ENCODE peak calls at places on chromosomes 6 and 20, in ten cellular contexts. G is effector memory CD4-positive, alpha-beta T cell; X is HTR-8/SVneo; T is NCI-H345; L is B cell; H is nucleus accumbens; Y is fibroblast of lung; U is GM13977; M is AG09319; K is left ventricle myocardium inferior. I is an unnamed sample.

GRCh38 chr6:72042088-72042487 is 155.7 kb downstream of the RIMS1 start:
- DNase-seq in X (no peak), Y (no peak), G (no peak), H (no peak), K (no peak), T (no peak), U (no peak), M (no peak), L (no peak), I (no peak)

GRCh38 chr6:22622390-22622789 is 53.0 kb downstream of the HDGFL1 start:
- DNase-seq in H (no peak), L (no peak), G (no peak), M (no peak), K (no peak), U (no peak), Y (no peak), X (no peak), T (no peak), I (no peak)

GRCh38 chr6:33123732-33124524 is 48.1 kb downstream of the HLA-DPB1 start:
- DNase-seq in K (no peak), T (no peak), X (peak), H (no peak), G (no peak), L (peak), M (no peak), Y (peak), U (no peak), I (no peak)

GRCh38 chr6:44156494-44157151 is 2.0 kb upstream of the CAPN11 start:
- DNase-seq in T (no peak), L (no peak), X (no peak), K (no peak), H (no peak), U (no peak), G (no peak), M (no peak), Y (no peak), I (no peak)

GRCh38 chr20:50242863-50243609 is 52.4 kb downstream of the CEBPB start:
- DNase-seq in L (no peak), M (no peak), T (peak), H (peak), G (no peak), Y (peak), K (no peak), U (no peak), X (no peak), I (no peak)

GRCh38 chr20:24485981-24486380 is 16.6 kb downstream of the SYNDIG1 start:
- DNase-seq in Y (no peak), M (no peak), G (no peak), T (no peak), H (no peak), U (no peak), X (no peak), K (no peak), L (no peak), I (no peak)

GRCh38 chr6:1614767-1615650 is 5.3 kb downstream of the FOXC1 start:
- DNase-seq in M (no peak), X (no peak), L (peak), U (peak), Y (no peak), G (no peak), H (no peak), T (no peak), K (no peak), I (no peak)

GRCh38 chr20:62704341-62704948 is 4.2 kb upstream of the NTSR1 start:
- DNase-seq in L (no peak), X (peak), Y (peak), T (peak), K (peak), U (no peak), M (peak), H (no peak), G (no peak), I (no peak)

GRCh38 chr6:127992144-127992543 is 91.3 kb upstream of the THEMIS start:
- DNase-seq in X (no peak), M (no peak), L (no peak), K (no peak), T (no peak), Y (no peak), H (no peak), U (no peak), G (no peak), I (no peak)

GRCh38 chr6:36911946-36912555 is 26.3 kb downstream of the C6orf89 start:
- DNase-seq in K (no peak), X (no peak), M (no peak), T (no peak), G (peak), Y (no peak), L (peak), H (no peak), U (no peak), I (peak)

GRCh38 chr6:75524322-75524972 is 30.8 kb upstream of the FILIP1 start:
- DNase-seq in T (no peak), G (no peak), Y (peak), U (no peak), H (no peak), X (peak), M (peak), K (no peak), L (no peak), I (no peak)

GRCh38 chr6:142915129-142915697 is 29.8 kb downstream of the HIVEP2 start:
- DNase-seq in L (no peak), U (no peak), Y (no peak), G (no peak), M (no peak), H (no peak), X (no peak), K (no peak), T (no peak), I (no peak)

GRCh38 chr20:63129376-63129965 is 86.5 kb downstream of the YTHDF1 start:
- DNase-seq in G (no peak), K (no peak), H (no peak), T (no peak), M (no peak), X (no peak), L (no peak), Y (no peak), U (no peak), I (no peak)

GRCh38 chr6:35425284-35425683 is 26.9 kb upstream of the FANCE start:
- DNase-seq in M (peak), Y (peak), X (peak), K (no peak), T (no peak), U (no peak), H (no peak), L (no peak), G (no peak), I (no peak)

GRCh38 chr6:132648828-132649227 is 10.2 kb downstream of the TAAR1 start:
- DNase-seq in U (no peak), X (no peak), M (no peak), H (no peak), K (no peak), L (no peak), G (no peak), Y (no peak), T (no peak), I (no peak)

GRCh38 chr6:14912226-14912625 is 333.6 kb upstream of the JARID2 start:
- DNase-seq in M (no peak), K (no peak), H (no peak), X (no peak), G (no peak), Y (no peak), T (no peak), L (no peak), U (no peak), I (no peak)

GRCh38 chr6:138240476-138241245 is 22.4 kb upstream of the PBOV1 start:
- DNase-seq in X (peak), M (no peak), U (no peak), K (no peak), H (no peak), T (no peak), G (no peak), L (no peak), Y (peak), I (no peak)

GRCh38 chr6:47434372-47435253 is 43.0 kb upstream of the CD2AP start:
- DNase-seq in T (no peak), L (no peak), X (no peak), K (no peak), H (no peak), G (no peak), U (no peak), M (no peak), Y (no peak), I (no peak)

GRCh38 chr6:25053875-25054371 is 118.2 kb upstream of the RIPOR2 start:
- DNase-seq in L (peak), T (no peak), G (no peak), Y (peak), K (no peak), M (peak), H (no peak), U (peak), X (no peak), I (no peak)

GRCh38 chr20:2751868-2752630 is 48.4 kb downstream of the CPXM1 start:
- DNase-seq in Y (no peak), X (no peak), L (peak), T (peak), U (peak), G (peak), H (no peak), M (no peak), K (no peak), I (peak)

GRCh38 chr20:23446505-23446904 is 6.2 kb downstream of the CST11 start:
- DNase-seq in H (peak), K (peak), T (no peak), Y (peak), X (peak), L (no peak), M (no peak), U (peak), G (no peak), I (no peak)

GRCh38 chr6:154457881-154458284 is 52.6 kb downstream of the CNKSR3 start:
- DNase-seq in Y (no peak), T (peak), K (no peak), L (no peak), M (no peak), G (no peak), X (no peak), H (no peak), U (no peak), I (no peak)

GRCh38 chr20:10524643-10525042 is 89.5 kb downstream of the SLX4IP start:
- DNase-seq in T (peak), X (no peak), U (no peak), M (no peak), L (no peak), Y (peak), H (no peak), K (no peak), G (no peak), I (no peak)

GRCh38 chr6:168450921-168451320 is 9.9 kb downstream of the SMOC2 start:
- DNase-seq in T (peak), H (no peak), G (no peak), M (no peak), L (no peak), Y (no peak), U (no peak), K (no peak), X (no peak), I (no peak)

GRCh38 chr20:51131806-51132205 is 108.9 kb upstream of the KCNG1 start:
- DNase-seq in L (no peak), G (no peak), M (no peak), X (no peak), H (no peak), K (no peak), T (no peak), U (no peak), Y (no peak), I (no peak)

GRCh38 chr6:55977959-55978358 is 102.6 kb upstream of the BMP5 start:
- DNase-seq in L (no peak), K (no peak), U (no peak), H (no peak), X (no peak), T (no peak), G (no peak), Y (no peak), M (no peak), I (no peak)

GRCh38 chr6:46054531-46054930 is 38.9 kb upstream of the CLIC5 start:
- DNase-seq in H (no peak), L (no peak), K (no peak), X (no peak), Y (no peak), M (no peak), T (no peak), U (no peak), G (no peak), I (no peak)

GRCh38 chr6:167543602-167544506 is 219.0 kb downstream of the TTLL2 start:
- DNase-seq in U (no peak), H (no peak), T (no peak), X (no peak), L (no peak), K (peak), Y (peak), G (no peak), M (no peak), I (no peak)

GRCh38 chr6:124792386-124792785 is 169.9 kb upstream of the RNF217 start:
- DNase-seq in H (no peak), L (no peak), Y (peak), X (no peak), K (no peak), M (no peak), U (no peak), G (no peak), T (peak), I (no peak)

GRCh38 chr6:43860285-43860684 is 90.3 kb downstream of the VEGFA start:
- DNase-seq in G (no peak), U (no peak), M (no peak), T (peak), Y (peak), X (no peak), H (no peak), L (no peak), K (no peak), I (no peak)

GRCh38 chr20:38117635-38118034 is 47.4 kb downstream of the TGM2 start:
- DNase-seq in T (no peak), G (no peak), X (peak), H (no peak), M (no peak), L (no peak), Y (peak), U (no peak), K (no peak), I (no peak)

GRCh38 chr6:12467706-12468670 is 177.8 kb downstream of the EDN1 start:
- DNase-seq in X (no peak), K (no peak), U (no peak), Y (peak), H (no peak), M (peak), G (no peak), T (no peak), L (no peak), I (no peak)

GRCh38 chr6:42889815-42890214 is 10.4 kb downstream of the RPL7L1 start:
- DNase-seq in Y (peak), K (no peak), T (no peak), L (no peak), U (no peak), X (no peak), M (no peak), H (no peak), G (no peak), I (no peak)

GRCh38 chr6:19231878-19232519 is 605.2 kb upstream of the ID4 start:
- DNase-seq in X (no peak), Y (no peak), M (no peak), L (no peak), K (no peak), H (peak), U (no peak), T (peak), G (no peak), I (no peak)

GRCh38 chr6:73888050-73888449 is 192.0 kb downstream of the CD109 start:
- DNase-seq in U (no peak), G (no peak), M (no peak), L (no peak), T (no peak), K (no peak), Y (peak), X (no peak), H (no peak), I (no peak)

GRCh38 chr6:158518196-158519127 is 41.4 kb upstream of the TMEM181 start:
- DNase-seq in Y (peak), G (peak), H (no peak), X (peak), K (peak), U (peak), M (peak), L (peak), T (peak), I (peak)